ENCODE peak calls at places on chromosomes 5 and 9, in five cellular contexts. One of them, this sample, is unnamed.
A peak's percentile ranks its signal among the peaks of the same experiment; 100 is the strongest.

GRCh38 chr9:87529666-87530065 is 32.0 kb downstream of the DAPK1 start:
- DNase-seq in fibroblast of pulmonary artery: no peak
- DNase-seq in testis: no peak
- DNase-seq in CD8-positive, alpha-beta T cell: no peak
- DNase-seq in fibroblast of villous mesenchyme: no peak
- DNase-seq in this sample: no peak

GRCh38 chr9:86119457-86119856 is 20.1 kb upstream of the GOLM1 start:
- DNase-seq in fibroblast of pulmonary artery: no peak
- DNase-seq in testis: no peak
- DNase-seq in CD8-positive, alpha-beta T cell: no peak
- DNase-seq in fibroblast of villous mesenchyme: no peak
- DNase-seq in this sample: no peak

GRCh38 chr9:128201441-128202369 is 1.5 kb upstream of the DNM1 start:
- DNase-seq in fibroblast of pulmonary artery: no peak
- DNase-seq in testis: no peak
- DNase-seq in CD8-positive, alpha-beta T cell: no peak
- DNase-seq in fibroblast of villous mesenchyme: no peak
- DNase-seq in this sample: peak; percentile 73

GRCh38 chr5:128850049-128850448 is 115.2 kb upstream of the SLC27A6 start:
- DNase-seq in fibroblast of pulmonary artery: no peak
- DNase-seq in testis: no peak
- DNase-seq in CD8-positive, alpha-beta T cell: no peak
- DNase-seq in fibroblast of villous mesenchyme: no peak
- DNase-seq in this sample: no peak

GRCh38 chr5:15575566-15576195 is 75.7 kb downstream of the FBXL7 start:
- DNase-seq in fibroblast of pulmonary artery: peak; percentile 39
- DNase-seq in testis: no peak
- DNase-seq in CD8-positive, alpha-beta T cell: no peak
- DNase-seq in fibroblast of villous mesenchyme: no peak
- DNase-seq in this sample: peak; percentile 37

GRCh38 chr5:166379515-166379914 is 1911.9 kb upstream of the WWC1 start:
- DNase-seq in fibroblast of pulmonary artery: no peak
- DNase-seq in testis: no peak
- DNase-seq in CD8-positive, alpha-beta T cell: no peak
- DNase-seq in fibroblast of villous mesenchyme: no peak
- DNase-seq in this sample: no peak

GRCh38 chr9:76162751-76163500 is 231.3 kb downstream of the RFK start:
- DNase-seq in fibroblast of pulmonary artery: peak; percentile 32
- DNase-seq in testis: peak; percentile 37
- DNase-seq in CD8-positive, alpha-beta T cell: no peak
- DNase-seq in fibroblast of villous mesenchyme: peak; percentile 43
- DNase-seq in this sample: peak; percentile 85

GRCh38 chr5:68192679-68193060 is 22.9 kb upstream of the PIK3R1 start:
- DNase-seq in fibroblast of pulmonary artery: no peak
- DNase-seq in testis: no peak
- DNase-seq in CD8-positive, alpha-beta T cell: no peak
- DNase-seq in fibroblast of villous mesenchyme: no peak
- DNase-seq in this sample: peak; percentile 76

GRCh38 chr5:61089351-61089750 is 72.9 kb downstream of the SMIM15 start:
- DNase-seq in fibroblast of pulmonary artery: peak; percentile 43
- DNase-seq in testis: no peak
- DNase-seq in CD8-positive, alpha-beta T cell: no peak
- DNase-seq in fibroblast of villous mesenchyme: peak; percentile 76
- DNase-seq in this sample: peak; percentile 61

GRCh38 chr5:1409386-1410110 is 35.7 kb downstream of the SLC6A3 start:
- DNase-seq in fibroblast of pulmonary artery: peak; percentile 29
- DNase-seq in testis: no peak
- DNase-seq in CD8-positive, alpha-beta T cell: no peak
- DNase-seq in fibroblast of villous mesenchyme: peak; percentile 18
- DNase-seq in this sample: peak; percentile 30

GRCh38 chr5:107831612-107832395 is 161.1 kb upstream of the EFNA5 start:
- DNase-seq in fibroblast of pulmonary artery: peak; percentile 10
- DNase-seq in testis: no peak
- DNase-seq in CD8-positive, alpha-beta T cell: no peak
- DNase-seq in fibroblast of villous mesenchyme: no peak
- DNase-seq in this sample: no peak

GRCh38 chr9:136901516-136902258 is 15.4 kb downstream of the TRAF2 start:
- DNase-seq in fibroblast of pulmonary artery: peak; percentile 33
- DNase-seq in testis: peak; percentile 66
- DNase-seq in CD8-positive, alpha-beta T cell: peak; percentile 23
- DNase-seq in fibroblast of villous mesenchyme: peak; percentile 50
- DNase-seq in this sample: peak; percentile 59

GRCh38 chr9:135304886-135305285 is 174.7 kb upstream of the PPP1R26 start:
- DNase-seq in fibroblast of pulmonary artery: no peak
- DNase-seq in testis: no peak
- DNase-seq in CD8-positive, alpha-beta T cell: no peak
- DNase-seq in fibroblast of villous mesenchyme: no peak
- DNase-seq in this sample: no peak

GRCh38 chr5:151156732-151157402 is 712 bp downstream of the ANXA6 start:
- DNase-seq in fibroblast of pulmonary artery: no peak
- DNase-seq in testis: peak; percentile 33
- DNase-seq in CD8-positive, alpha-beta T cell: no peak
- DNase-seq in fibroblast of villous mesenchyme: no peak
- DNase-seq in this sample: peak; percentile 29

GRCh38 chr5:163565931-163566608 is 60.7 kb downstream of the MAT2B start:
- DNase-seq in fibroblast of pulmonary artery: peak; percentile 32
- DNase-seq in testis: peak; percentile 40
- DNase-seq in CD8-positive, alpha-beta T cell: no peak
- DNase-seq in fibroblast of villous mesenchyme: no peak
- DNase-seq in this sample: peak; percentile 38

GRCh38 chr9:22136446-22137140 is 127.5 kb upstream of the CDKN2B start:
- DNase-seq in fibroblast of pulmonary artery: peak; percentile 81
- DNase-seq in testis: no peak
- DNase-seq in CD8-positive, alpha-beta T cell: no peak
- DNase-seq in fibroblast of villous mesenchyme: peak; percentile 73
- DNase-seq in this sample: peak; percentile 87

GRCh38 chr9:121551985-121552753 is 52.5 kb upstream of the GGTA1 start:
- DNase-seq in fibroblast of pulmonary artery: no peak
- DNase-seq in testis: no peak
- DNase-seq in CD8-positive, alpha-beta T cell: no peak
- DNase-seq in fibroblast of villous mesenchyme: no peak
- DNase-seq in this sample: no peak

GRCh38 chr9:121545875-121546423 is 46.3 kb upstream of the GGTA1 start:
- DNase-seq in fibroblast of pulmonary artery: peak; percentile 96
- DNase-seq in testis: peak; percentile 97
- DNase-seq in CD8-positive, alpha-beta T cell: peak; percentile 28
- DNase-seq in fibroblast of villous mesenchyme: peak; percentile 94
- DNase-seq in this sample: peak; percentile 96

GRCh38 chr9:121550569-121551512 is 51.2 kb upstream of the GGTA1 start:
- DNase-seq in fibroblast of pulmonary artery: peak; percentile 63
- DNase-seq in testis: peak; percentile 90
- DNase-seq in CD8-positive, alpha-beta T cell: peak; percentile 41
- DNase-seq in fibroblast of villous mesenchyme: peak; percentile 56
- DNase-seq in this sample: peak; percentile 65

GRCh38 chr9:121545148-121545874 is 45.7 kb upstream of the GGTA1 start:
- DNase-seq in fibroblast of pulmonary artery: no peak
- DNase-seq in testis: no peak
- DNase-seq in CD8-positive, alpha-beta T cell: no peak
- DNase-seq in fibroblast of villous mesenchyme: no peak
- DNase-seq in this sample: no peak

GRCh38 chr9:121550041-121550440 is 50.4 kb upstream of the GGTA1 start:
- DNase-seq in fibroblast of pulmonary artery: no peak
- DNase-seq in testis: no peak
- DNase-seq in CD8-positive, alpha-beta T cell: no peak
- DNase-seq in fibroblast of villous mesenchyme: no peak
- DNase-seq in this sample: no peak
- H3K4me3 ChIP-seq in fibroblast of pulmonary artery: no peak overlapping the region
- H3K4me3 ChIP-seq in testis: peak overlapping the region; percentile 41
- H3K4me3 ChIP-seq in CD8-positive, alpha-beta T cell: no peak overlapping the region
- H3K4me3 ChIP-seq in fibroblast of villous mesenchyme: no peak overlapping the region
- H3K4me3 ChIP-seq in this sample: no peak overlapping the region

GRCh38 chr9:26892251-26893029 is at the start of gene CAAP1:
- DNase-seq in fibroblast of pulmonary artery: peak; percentile 93
- DNase-seq in testis: peak; percentile 96
- DNase-seq in CD8-positive, alpha-beta T cell: peak; percentile 80
- DNase-seq in fibroblast of villous mesenchyme: peak; percentile 93
- DNase-seq in this sample: peak; percentile 93
- TF ChIP-seq CTCF in fibroblast of pulmonary artery: peak; percentile 35
- TF ChIP-seq CTCF in testis: peak; percentile 9
- TF ChIP-seq CTCF in CD8-positive, alpha-beta T cell: peak; percentile 40
- TF ChIP-seq CTCF in fibroblast of villous mesenchyme: peak; percentile 38
- TF ChIP-seq CTCF in this sample: peak; percentile 53

GRCh38 chr5:88785396-88786216 is 97.4 kb downstream of the MEF2C start:
- DNase-seq in fibroblast of pulmonary artery: peak; percentile 94
- DNase-seq in testis: peak; percentile 75
- DNase-seq in CD8-positive, alpha-beta T cell: no peak
- DNase-seq in fibroblast of villous mesenchyme: peak; percentile 68
- DNase-seq in this sample: peak; percentile 94
- H3K4me3 ChIP-seq in fibroblast of pulmonary artery: peak overlapping the region; percentile 37
- H3K4me3 ChIP-seq in testis: no peak overlapping the region
- H3K4me3 ChIP-seq in CD8-positive, alpha-beta T cell: no peak overlapping the region
- H3K4me3 ChIP-seq in fibroblast of villous mesenchyme: no peak overlapping the region
- H3K4me3 ChIP-seq in this sample: peak overlapping the region; percentile 17

GRCh38 chr5:87109749-87110148 is 157.9 kb upstream of the RASA1 start:
- DNase-seq in fibroblast of pulmonary artery: no peak
- DNase-seq in testis: no peak
- DNase-seq in CD8-positive, alpha-beta T cell: no peak
- DNase-seq in fibroblast of villous mesenchyme: no peak
- DNase-seq in this sample: no peak
- TF ChIP-seq CTCF in fibroblast of pulmonary artery: no peak
- TF ChIP-seq CTCF in testis: no peak
- TF ChIP-seq CTCF in CD8-positive, alpha-beta T cell: no peak
- TF ChIP-seq CTCF in fibroblast of villous mesenchyme: no peak
- TF ChIP-seq CTCF in this sample: no peak